ENCODE peak calls at places on chromosomes 12 and 14, in seven cellular contexts. Z, P, K, T, R, V and H are unnamed samples.

GRCh38 chr14:70013269-70013873 is 134.2 kb downstream of the SMOC1 start:
- DNase-seq in V (peak; percentile 62), T (peak; percentile 34), K (peak; percentile 32), Z (no peak), R (no peak), P (no peak), H (no peak)

GRCh38 chr12:40105265-40105514 is 691 bp downstream of the SLC2A13 start:
- DNase-seq in R (peak; percentile 77), Z (no peak), K (no peak), T (no peak), V (no peak), P (peak; percentile 71), H (peak; percentile 91)

GRCh38 chr14:93939304-93940229 is 12.4 kb downstream of the FAM181A start:
- DNase-seq in K (peak; percentile 83), V (peak; percentile 88), R (peak; percentile 88), T (peak; percentile 53), Z (peak; percentile 95), P (peak; percentile 78), H (peak; percentile 77)

GRCh38 chr12:9260931-9261330 is 52.7 kb upstream of the PZP start:
- DNase-seq in R (no peak), P (no peak), K (no peak), Z (no peak), T (no peak), V (no peak), H (no peak)

GRCh38 chr12:2893007-2893406 is 2.3 kb downstream of the TULP3 start:
- DNase-seq in K (no peak), R (no peak), V (no peak), P (no peak), T (no peak), Z (no peak), H (no peak)

GRCh38 chr12:102960766-102961487 is 3.5 kb downstream of the ASCL1 start:
- DNase-seq in R (no peak), Z (no peak), K (peak; percentile 21), V (no peak), P (no peak), T (no peak), H (no peak)

GRCh38 chr12:121947966-121948365 is 29.6 kb downstream of the CFAP251 start:
- DNase-seq in Z (no peak), R (no peak), V (no peak), P (peak; percentile 3), K (no peak), T (no peak), H (no peak)

GRCh38 chr14:76662580-76662979 is 98.7 kb upstream of the VASH1 start:
- DNase-seq in T (no peak), Z (no peak), V (no peak), R (no peak), P (no peak), K (no peak), H (no peak)

GRCh38 chr12:104282109-104282508 is 21.4 kb upstream of the EID3 start:
- DNase-seq in K (no peak), T (no peak), V (no peak), Z (no peak), P (no peak), R (no peak), H (no peak)

GRCh38 chr14:93056840-93057585 is 58.7 kb downstream of the ITPK1 start:
- DNase-seq in R (no peak), V (no peak), Z (no peak), T (no peak), P (no peak), K (no peak), H (peak; percentile 31)

GRCh38 chr12:47102845-47103666 is 23.3 kb upstream of the AMIGO2 start:
- DNase-seq in R (no peak), K (no peak), Z (no peak), T (no peak), V (no peak), P (no peak), H (no peak)

GRCh38 chr14:53942970-53943750 is 13.5 kb downstream of the BMP4 start:
- DNase-seq in P (no peak), K (no peak), R (no peak), V (no peak), Z (no peak), T (no peak), H (no peak)

GRCh38 chr12:111409403-111410228 is 3.9 kb downstream of the SH2B3 start:
- DNase-seq in V (no peak), Z (no peak), P (no peak), K (no peak), R (peak; percentile 67), T (peak; percentile 84), H (no peak)

GRCh38 chr12:57205186-57205585 is 11.4 kb upstream of the NXPH4 start:
- DNase-seq in P (no peak), R (no peak), Z (no peak), V (no peak), T (no peak), K (no peak), H (no peak)

GRCh38 chr14:101292448-101292847 is 268.8 kb upstream of the DIO3 start:
- DNase-seq in K (no peak), R (no peak), V (no peak), P (no peak), T (no peak), Z (no peak), H (no peak)

GRCh38 chr12:131832393-131833231 is 4.4 kb downstream of the MMP17 start:
- DNase-seq in Z (no peak), V (peak; percentile 87), P (peak; percentile 85), K (no peak), T (no peak), R (peak; percentile 51), H (peak; percentile 78)

GRCh38 chr14:32366995-32367394 is 37.9 kb downstream of the AKAP6 start:
- DNase-seq in K (no peak), T (no peak), Z (no peak), R (no peak), P (no peak), V (no peak), H (no peak)

GRCh38 chr14:54775486-54776100 is 127.0 kb downstream of the GCH1 start:
- DNase-seq in P (no peak), Z (no peak), R (no peak), K (no peak), V (no peak), T (no peak), H (no peak)

DNA sequence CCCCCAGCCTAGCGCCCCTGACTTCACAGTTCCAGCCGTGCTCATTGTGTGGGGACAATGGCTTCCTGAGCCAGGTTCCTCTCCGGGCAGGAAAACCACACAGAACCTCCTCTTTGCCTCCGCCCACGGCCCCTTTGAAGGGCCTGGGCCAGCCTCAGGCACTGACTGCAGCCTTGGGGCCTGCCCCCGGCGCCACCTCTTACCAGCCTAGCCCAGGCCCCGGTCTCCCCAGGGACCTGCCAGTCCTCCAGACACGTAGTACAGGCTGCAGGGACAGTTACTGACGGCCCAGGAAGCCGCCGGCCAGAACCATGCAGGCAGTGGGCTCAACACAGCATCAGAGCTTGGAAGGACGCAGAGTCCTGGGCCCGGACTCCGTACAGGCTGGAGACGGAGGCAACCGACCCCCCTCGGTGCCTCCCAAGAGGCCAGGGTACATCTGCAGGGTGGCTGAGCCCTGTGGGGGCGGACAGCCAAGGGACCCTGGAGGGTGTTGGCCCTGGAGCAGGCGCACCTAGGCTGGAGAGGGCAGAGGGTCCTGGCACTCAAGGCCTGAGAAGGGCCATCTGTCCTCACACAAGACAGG is 20.9 kb upstream of the NUDT14 start:
- DNase-seq in T (no peak), Z (no peak), K (no peak), V (no peak), R (no peak), P (no peak), H (no peak)
- H3K27ac ChIP-seq in T (peak overlapping the region; percentile 11), Z (no peak overlapping the region), K (no peak overlapping the region), V (no peak overlapping the region), R (peak overlapping the region; percentile 46), P (no peak overlapping the region), H (peak overlapping the region; percentile 58)

DNA sequence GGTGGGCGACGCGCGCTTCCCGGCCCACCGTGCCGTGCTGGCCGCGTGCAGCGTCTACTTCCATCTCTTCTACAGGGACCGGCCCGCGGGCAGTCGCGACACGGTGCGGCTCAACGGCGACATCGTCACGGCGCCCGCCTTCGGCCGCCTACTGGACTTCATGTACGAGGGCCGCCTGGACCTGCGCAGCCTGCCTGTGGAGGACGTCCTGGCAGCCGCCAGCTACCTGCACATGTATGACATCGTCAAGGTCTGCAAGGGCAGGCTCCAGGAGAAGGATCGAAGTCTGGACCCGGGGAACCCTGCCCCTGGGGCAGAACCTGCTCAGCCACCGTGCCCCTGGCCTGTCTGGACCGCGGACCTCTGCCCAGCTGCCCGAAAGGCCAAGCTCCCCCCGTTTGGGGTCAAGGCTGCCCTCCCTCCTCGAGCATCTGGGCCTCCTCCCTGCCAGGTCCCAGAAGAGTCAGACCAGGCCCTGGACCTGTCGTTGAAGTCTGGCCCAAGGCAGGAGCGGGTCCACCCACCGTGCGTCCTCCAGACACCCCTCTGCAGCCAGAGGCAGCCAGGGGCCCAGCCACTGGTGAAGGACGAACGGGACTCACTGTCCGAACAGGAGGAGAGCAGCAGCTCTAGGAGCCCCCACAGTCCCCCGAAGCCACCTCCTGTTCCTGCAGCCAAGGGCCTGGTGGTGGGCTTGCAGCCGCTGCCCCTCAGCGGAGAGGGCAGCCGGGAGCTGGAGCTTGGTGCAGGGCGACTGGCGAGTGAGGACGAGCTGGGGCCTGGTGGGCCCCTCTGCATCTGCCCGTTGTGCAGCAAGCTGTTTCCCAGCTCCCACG is 601 bp downstream of the ZBTB42 start:
- DNase-seq in Z (no peak), V (no peak), R (peak; percentile 71), T (no peak), K (no peak), P (no peak), H (no peak)
- H3K4me3 ChIP-seq in Z (peak overlapping the region; percentile 67), V (peak overlapping the region; percentile 56), R (peak overlapping the region; percentile 88), T (peak overlapping the region; percentile 43), K (peak overlapping the region; percentile 49), P (peak overlapping the region; percentile 81), H (peak overlapping the region; percentile 54)

GRCh38 chr14:89388853-89389252 is 28.2 kb downstream of the FOXN3 start:
- DNase-seq in P (no peak), R (no peak), T (no peak), Z (no peak), K (no peak), V (no peak), H (no peak)
- TF ChIP-seq CTCF in P (no peak), R (peak; percentile 15), T (no peak), Z (no peak), K (peak; percentile 37), V (no peak), H (no peak)

GRCh38 chr12:49824886-49825285 is 3.3 kb downstream of the NCKAP5L start:
- DNase-seq in T (peak; percentile 33), K (no peak), Z (no peak), V (no peak), R (no peak), P (no peak), H (peak; percentile 54)
- H3K27ac ChIP-seq in T (peak overlapping the region; percentile 72), K (no peak overlapping the region), Z (no peak overlapping the region), V (no peak overlapping the region), R (peak overlapping the region; percentile 73), P (peak overlapping the region; percentile 89), H (peak overlapping the region; percentile 66)